ENCODE peak calls at places on chromosomes 12 and 14, in ten cellular contexts. P, E, M, W, K, F, O, U, Z and I are unnamed samples.

GRCh38 chr14:49456589-49456988 is 129.6 kb downstream of the RPS29 start:
- DNase-seq in U (no peak), O (no peak), W (no peak), P (no peak), K (no peak), Z (no peak), F (no peak), M (no peak), E (no peak), I (no peak)

GRCh38 chr12:131056626-131057025 is 102.9 kb downstream of the ADGRD1 start:
- DNase-seq in Z (no peak), K (no peak), E (no peak), F (no peak), P (no peak), M (no peak), W (no peak), U (no peak), O (no peak), I (no peak)

GRCh38 chr12:580813-581212 is 82.4 kb downstream of the NINJ2 start:
- DNase-seq in W (no peak), F (peak; percentile 17), E (no peak), M (no peak), U (no peak), K (no peak), Z (no peak), O (no peak), P (no peak), I (no peak)

GRCh38 chr12:120980800-120981368 is 2.5 kb downstream of the HNF1A start:
- DNase-seq in W (no peak), P (no peak), E (no peak), M (peak; percentile 82), O (no peak), F (no peak), U (no peak), K (peak; percentile 71), Z (no peak), I (no peak)

GRCh38 chr12:98013560-98013959 is 501.8 kb upstream of the TMPO start:
- DNase-seq in U (no peak), F (no peak), E (no peak), M (no peak), Z (no peak), W (no peak), K (no peak), O (no peak), P (no peak), I (peak; percentile 9)

GRCh38 chr12:132596016-132596415 is 14.4 kb downstream of the LRCOL1 start:
- DNase-seq in U (no peak), O (no peak), Z (no peak), M (no peak), F (no peak), P (no peak), E (no peak), K (no peak), W (no peak), I (peak; percentile 41)

GRCh38 chr12:109645708-109646107 is 67.9 kb upstream of the FAM222A start:
- DNase-seq in E (peak; percentile 71), K (no peak), Z (no peak), O (no peak), W (no peak), M (no peak), P (no peak), U (no peak), F (no peak), I (no peak)

GRCh38 chr12:130439250-130439649 is 101.6 kb downstream of the PIWIL1 start:
- DNase-seq in W (no peak), Z (no peak), M (no peak), O (no peak), U (no peak), E (no peak), P (no peak), F (peak; percentile 25), K (no peak), I (no peak)

GRCh38 chr12:32947203-32947795 is 50.7 kb upstream of the PKP2 start:
- DNase-seq in U (no peak), F (no peak), W (no peak), K (no peak), Z (peak; percentile 9), P (no peak), M (no peak), O (peak; percentile 7), E (peak; percentile 54), I (no peak)

GRCh38 chr12:569091-569676 is 94.1 kb downstream of the NINJ2 start:
- DNase-seq in O (no peak), K (no peak), E (no peak), F (no peak), W (no peak), M (no peak), Z (no peak), U (no peak), P (no peak), I (no peak)

GRCh38 chr12:106580671-106581508 is 1.9 kb upstream of the RFX4 start:
- DNase-seq in M (no peak), Z (no peak), W (no peak), F (no peak), E (peak; percentile 25), P (no peak), K (no peak), O (no peak), U (no peak), I (peak; percentile 73)

GRCh38 chr14:34030864-34031263 is 80.0 kb upstream of the EGLN3 start:
- DNase-seq in P (peak; percentile 33), U (peak; percentile 52), W (no peak), K (peak; percentile 27), M (no peak), F (no peak), E (peak; percentile 29), O (no peak), Z (no peak), I (no peak)

DNA sequence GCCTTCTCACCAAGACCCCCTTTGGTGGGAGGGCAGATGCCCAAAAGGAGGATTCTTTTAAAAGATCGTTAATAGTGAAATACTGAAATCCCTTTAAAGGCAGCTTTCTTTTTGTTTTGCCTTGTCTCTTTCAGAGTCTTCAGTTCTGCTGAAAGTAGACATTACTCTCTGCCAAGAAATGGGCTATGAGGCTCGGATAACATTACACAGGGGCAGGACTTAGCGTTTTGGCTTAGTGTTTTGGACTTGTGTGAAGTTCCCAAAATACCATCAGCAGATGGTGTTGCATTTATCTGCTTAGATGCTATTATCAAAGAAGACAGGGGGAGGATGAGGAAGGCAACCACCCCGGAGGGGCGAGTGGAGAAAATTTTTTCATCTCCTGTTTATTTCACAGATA is 88.3 kb upstream of the METAP2 start:
- DNase-seq in O (no peak), W (no peak), Z (no peak), M (no peak), U (no peak), K (no peak), P (peak; percentile 18), E (no peak), F (no peak), I (no peak)
- H3K4me3 ChIP-seq in O (no peak overlapping the region), W (no peak overlapping the region), Z (no peak overlapping the region), M (peak overlapping the region; percentile 24), U (peak overlapping the region; percentile 34), K (peak overlapping the region; percentile 4), P (peak overlapping the region; percentile 48), E (no peak overlapping the region), F (peak overlapping the region; percentile 41), I (peak overlapping the region; percentile 18)

GRCh38 chr14:103136388-103137271 is 13.4 kb downstream of the TNFAIP2 start:
- DNase-seq in W (no peak), K (no peak), O (no peak), M (no peak), U (no peak), Z (no peak), F (peak; percentile 72), P (no peak), E (no peak), I (no peak)
- TF ChIP-seq EP300 in W (no peak), K (no peak), O (no peak), M (no peak), U (no peak), Z (no peak), F (no peak), P (no peak), E (no peak), I (no peak)

GRCh38 chr14:103716899-103717411 is 1.3 kb downstream of the ZFYVE21 start:
- DNase-seq in W (no peak), O (no peak), P (no peak), M (no peak), U (no peak), K (no peak), F (no peak), Z (peak; percentile 11), E (no peak), I (no peak)
- H3K27ac ChIP-seq in W (no peak overlapping the region), O (peak overlapping the region; percentile 95), P (peak overlapping the region; percentile 59), M (peak overlapping the region; percentile 79), U (no peak overlapping the region), K (peak overlapping the region; percentile 97), F (peak overlapping the region; percentile 86), Z (peak overlapping the region; percentile 52), E (no peak overlapping the region), I (no peak overlapping the region)

DNA sequence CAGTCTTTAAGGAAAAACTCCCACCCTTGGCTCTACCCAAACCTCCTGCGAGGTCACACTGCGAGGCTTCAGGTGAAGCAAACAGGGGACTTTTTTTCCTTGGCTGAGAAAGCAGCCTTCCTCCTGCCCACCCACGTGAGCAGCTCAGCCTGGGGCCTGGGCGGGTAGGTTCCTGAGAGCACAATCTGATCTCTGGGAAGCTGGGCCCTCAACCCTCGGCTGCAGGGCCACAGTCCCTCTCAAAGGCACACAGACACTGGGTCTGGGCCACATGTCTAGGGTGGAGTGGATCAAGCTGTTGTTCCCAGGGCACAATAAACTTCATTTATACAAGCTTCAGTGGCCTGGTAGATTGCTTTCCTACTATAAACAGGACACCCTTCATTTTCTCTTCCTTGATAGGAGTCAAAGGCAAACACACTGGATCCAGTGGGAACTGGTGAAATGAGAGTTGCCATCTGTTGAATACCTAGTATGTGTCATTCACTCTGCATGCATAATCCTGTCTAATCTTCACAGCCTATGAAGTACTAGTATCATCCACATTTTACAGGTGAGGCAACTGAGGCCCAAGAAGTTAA is 41.3 kb upstream of the PNMA1 start:
- DNase-seq in P (no peak), U (peak; percentile 37), O (no peak), Z (no peak), M (peak; percentile 55), E (no peak), W (no peak), F (peak; percentile 84), K (peak; percentile 77), I (no peak)
- H3K4me3 ChIP-seq in P (peak overlapping the region; percentile 36), U (peak overlapping the region; percentile 2), O (no peak overlapping the region), Z (no peak overlapping the region), M (no peak overlapping the region), E (no peak overlapping the region), W (no peak overlapping the region), F (peak overlapping the region; percentile 34), K (no peak overlapping the region), I (no peak overlapping the region)